ENCODE peak calls at places on chromosomes 1 and 21, in ten cellular contexts. One of them, this sample, is unnamed.

GRCh38 chr1:115237507-115237906 is 100.5 kb downstream of the NGF start:
- DNase-seq in GM12865: no peak
- DNase-seq in mesothelial cell of epicardium: no peak
- DNase-seq in endothelial cell: no peak
- DNase-seq in foreskin keratinocyte: no peak
- DNase-seq in left ventricle myocardium inferior: no peak
- DNase-seq in thoracic aorta: no peak
- DNase-seq in fibroblast of pulmonary artery: no peak
- DNase-seq in CD8-positive, alpha-beta T cell: no peak
- DNase-seq in glutamatergic neuron: no peak
- DNase-seq in this sample: no peak

GRCh38 chr21:41993744-41994143 is 16.4 kb downstream of the ZBTB21 start:
- DNase-seq in glutamatergic neuron: no peak
- DNase-seq in fibroblast of pulmonary artery: peak; percentile 71
- DNase-seq in thoracic aorta: no peak
- DNase-seq in endothelial cell: no peak
- DNase-seq in mesothelial cell of epicardium: no peak
- DNase-seq in foreskin keratinocyte: no peak
- DNase-seq in CD8-positive, alpha-beta T cell: no peak
- DNase-seq in GM12865: no peak
- DNase-seq in left ventricle myocardium inferior: no peak
- DNase-seq in this sample: no peak

GRCh38 chr1:76949503-76949902 is 82.2 kb downstream of the ST6GALNAC5 start:
- DNase-seq in glutamatergic neuron: no peak
- DNase-seq in endothelial cell: no peak
- DNase-seq in left ventricle myocardium inferior: no peak
- DNase-seq in mesothelial cell of epicardium: no peak
- DNase-seq in thoracic aorta: no peak
- DNase-seq in fibroblast of pulmonary artery: no peak
- DNase-seq in foreskin keratinocyte: peak; percentile 69
- DNase-seq in CD8-positive, alpha-beta T cell: no peak
- DNase-seq in GM12865: no peak
- DNase-seq in this sample: no peak

GRCh38 chr1:59747469-59748014 is 67.2 kb upstream of the HOOK1 start:
- DNase-seq in glutamatergic neuron: no peak
- DNase-seq in CD8-positive, alpha-beta T cell: no peak
- DNase-seq in fibroblast of pulmonary artery: no peak
- DNase-seq in mesothelial cell of epicardium: no peak
- DNase-seq in GM12865: no peak
- DNase-seq in foreskin keratinocyte: no peak
- DNase-seq in thoracic aorta: no peak
- DNase-seq in left ventricle myocardium inferior: no peak
- DNase-seq in endothelial cell: no peak
- DNase-seq in this sample: no peak

GRCh38 chr1:43524804-43525203 is 5.9 kb upstream of the PTPRF start:
- DNase-seq in thoracic aorta: no peak
- DNase-seq in CD8-positive, alpha-beta T cell: no peak
- DNase-seq in foreskin keratinocyte: no peak
- DNase-seq in fibroblast of pulmonary artery: no peak
- DNase-seq in endothelial cell: no peak
- DNase-seq in left ventricle myocardium inferior: no peak
- DNase-seq in glutamatergic neuron: no peak
- DNase-seq in GM12865: no peak
- DNase-seq in mesothelial cell of epicardium: no peak
- DNase-seq in this sample: peak; percentile 34

GRCh38 chr1:111406325-111406768 is 21.2 kb downstream of the OVGP1 start:
- DNase-seq in GM12865: peak; percentile 84
- DNase-seq in glutamatergic neuron: no peak
- DNase-seq in left ventricle myocardium inferior: no peak
- DNase-seq in CD8-positive, alpha-beta T cell: peak; percentile 32
- DNase-seq in thoracic aorta: no peak
- DNase-seq in endothelial cell: no peak
- DNase-seq in foreskin keratinocyte: peak; percentile 62
- DNase-seq in fibroblast of pulmonary artery: peak; percentile 83
- DNase-seq in mesothelial cell of epicardium: no peak
- DNase-seq in this sample: peak; percentile 46

GRCh38 chr1:156667968-156668709 is 9.1 kb downstream of the NES start:
- DNase-seq in GM12865: no peak
- DNase-seq in thoracic aorta: no peak
- DNase-seq in foreskin keratinocyte: no peak
- DNase-seq in mesothelial cell of epicardium: no peak
- DNase-seq in endothelial cell: no peak
- DNase-seq in glutamatergic neuron: no peak
- DNase-seq in left ventricle myocardium inferior: no peak
- DNase-seq in fibroblast of pulmonary artery: no peak
- DNase-seq in CD8-positive, alpha-beta T cell: no peak
- DNase-seq in this sample: no peak

GRCh38 chr1:44293761-44294315 is 61.2 kb downstream of the ERI3 start:
- DNase-seq in fibroblast of pulmonary artery: no peak
- DNase-seq in thoracic aorta: no peak
- DNase-seq in glutamatergic neuron: no peak
- DNase-seq in CD8-positive, alpha-beta T cell: no peak
- DNase-seq in foreskin keratinocyte: no peak
- DNase-seq in GM12865: no peak
- DNase-seq in endothelial cell: no peak
- DNase-seq in mesothelial cell of epicardium: no peak
- DNase-seq in left ventricle myocardium inferior: peak; percentile 70
- DNase-seq in this sample: no peak

GRCh38 chr1:12157366-12158231 is 9.2 kb upstream of the TNFRSF1B start:
- DNase-seq in GM12865: peak; percentile 74
- DNase-seq in glutamatergic neuron: no peak
- DNase-seq in thoracic aorta: no peak
- DNase-seq in endothelial cell: no peak
- DNase-seq in CD8-positive, alpha-beta T cell: no peak
- DNase-seq in fibroblast of pulmonary artery: no peak
- DNase-seq in foreskin keratinocyte: no peak
- DNase-seq in mesothelial cell of epicardium: no peak
- DNase-seq in left ventricle myocardium inferior: no peak
- DNase-seq in this sample: no peak

GRCh38 chr1:100699744-100700143 is 19.8 kb upstream of the VCAM1 start:
- DNase-seq in foreskin keratinocyte: no peak
- DNase-seq in fibroblast of pulmonary artery: peak; percentile 33
- DNase-seq in left ventricle myocardium inferior: no peak
- DNase-seq in endothelial cell: no peak
- DNase-seq in glutamatergic neuron: no peak
- DNase-seq in thoracic aorta: no peak
- DNase-seq in mesothelial cell of epicardium: no peak
- DNase-seq in CD8-positive, alpha-beta T cell: no peak
- DNase-seq in GM12865: no peak
- DNase-seq in this sample: no peak

GRCh38 chr1:108695515-108695914 is 3.4 kb downstream of the PRPF38B start:
- DNase-seq in CD8-positive, alpha-beta T cell: no peak
- DNase-seq in foreskin keratinocyte: no peak
- DNase-seq in left ventricle myocardium inferior: no peak
- DNase-seq in glutamatergic neuron: no peak
- DNase-seq in GM12865: no peak
- DNase-seq in mesothelial cell of epicardium: no peak
- DNase-seq in thoracic aorta: no peak
- DNase-seq in fibroblast of pulmonary artery: no peak
- DNase-seq in endothelial cell: no peak
- DNase-seq in this sample: no peak

GRCh38 chr1:15282810-15283474 is 35.9 kb downstream of the FHAD1 start:
- DNase-seq in GM12865: no peak
- DNase-seq in endothelial cell: no peak
- DNase-seq in mesothelial cell of epicardium: no peak
- DNase-seq in left ventricle myocardium inferior: peak; percentile 26
- DNase-seq in foreskin keratinocyte: peak; percentile 59
- DNase-seq in CD8-positive, alpha-beta T cell: no peak
- DNase-seq in glutamatergic neuron: no peak
- DNase-seq in fibroblast of pulmonary artery: no peak
- DNase-seq in thoracic aorta: no peak
- DNase-seq in this sample: peak; percentile 85

GRCh38 chr1:71658295-71658694 is 577.5 kb upstream of the ZRANB2 start:
- DNase-seq in left ventricle myocardium inferior: no peak
- DNase-seq in glutamatergic neuron: no peak
- DNase-seq in thoracic aorta: no peak
- DNase-seq in fibroblast of pulmonary artery: peak; percentile 34
- DNase-seq in CD8-positive, alpha-beta T cell: no peak
- DNase-seq in foreskin keratinocyte: no peak
- DNase-seq in endothelial cell: no peak
- DNase-seq in GM12865: no peak
- DNase-seq in mesothelial cell of epicardium: no peak
- DNase-seq in this sample: no peak

GRCh38 chr1:160108888-160109662 is 6.5 kb upstream of the ATP1A2 start:
- DNase-seq in glutamatergic neuron: no peak
- DNase-seq in left ventricle myocardium inferior: no peak
- DNase-seq in fibroblast of pulmonary artery: peak; percentile 68
- DNase-seq in CD8-positive, alpha-beta T cell: no peak
- DNase-seq in mesothelial cell of epicardium: no peak
- DNase-seq in endothelial cell: peak; percentile 58
- DNase-seq in thoracic aorta: no peak
- DNase-seq in GM12865: peak; percentile 54
- DNase-seq in foreskin keratinocyte: no peak
- DNase-seq in this sample: no peak

GRCh38 chr1:184650177-184650866 is 104.3 kb downstream of the EDEM3 start:
- DNase-seq in CD8-positive, alpha-beta T cell: no peak
- DNase-seq in glutamatergic neuron: no peak
- DNase-seq in endothelial cell: no peak
- DNase-seq in left ventricle myocardium inferior: no peak
- DNase-seq in GM12865: no peak
- DNase-seq in mesothelial cell of epicardium: no peak
- DNase-seq in foreskin keratinocyte: no peak
- DNase-seq in thoracic aorta: no peak
- DNase-seq in fibroblast of pulmonary artery: no peak
- DNase-seq in this sample: no peak

GRCh38 chr1:87182611-87183010 is 146.1 kb upstream of the LMO4 start:
- DNase-seq in glutamatergic neuron: no peak
- DNase-seq in foreskin keratinocyte: peak; percentile 21
- DNase-seq in thoracic aorta: no peak
- DNase-seq in mesothelial cell of epicardium: no peak
- DNase-seq in left ventricle myocardium inferior: no peak
- DNase-seq in CD8-positive, alpha-beta T cell: no peak
- DNase-seq in endothelial cell: no peak
- DNase-seq in fibroblast of pulmonary artery: no peak
- DNase-seq in GM12865: no peak
- DNase-seq in this sample: no peak

DNA sequence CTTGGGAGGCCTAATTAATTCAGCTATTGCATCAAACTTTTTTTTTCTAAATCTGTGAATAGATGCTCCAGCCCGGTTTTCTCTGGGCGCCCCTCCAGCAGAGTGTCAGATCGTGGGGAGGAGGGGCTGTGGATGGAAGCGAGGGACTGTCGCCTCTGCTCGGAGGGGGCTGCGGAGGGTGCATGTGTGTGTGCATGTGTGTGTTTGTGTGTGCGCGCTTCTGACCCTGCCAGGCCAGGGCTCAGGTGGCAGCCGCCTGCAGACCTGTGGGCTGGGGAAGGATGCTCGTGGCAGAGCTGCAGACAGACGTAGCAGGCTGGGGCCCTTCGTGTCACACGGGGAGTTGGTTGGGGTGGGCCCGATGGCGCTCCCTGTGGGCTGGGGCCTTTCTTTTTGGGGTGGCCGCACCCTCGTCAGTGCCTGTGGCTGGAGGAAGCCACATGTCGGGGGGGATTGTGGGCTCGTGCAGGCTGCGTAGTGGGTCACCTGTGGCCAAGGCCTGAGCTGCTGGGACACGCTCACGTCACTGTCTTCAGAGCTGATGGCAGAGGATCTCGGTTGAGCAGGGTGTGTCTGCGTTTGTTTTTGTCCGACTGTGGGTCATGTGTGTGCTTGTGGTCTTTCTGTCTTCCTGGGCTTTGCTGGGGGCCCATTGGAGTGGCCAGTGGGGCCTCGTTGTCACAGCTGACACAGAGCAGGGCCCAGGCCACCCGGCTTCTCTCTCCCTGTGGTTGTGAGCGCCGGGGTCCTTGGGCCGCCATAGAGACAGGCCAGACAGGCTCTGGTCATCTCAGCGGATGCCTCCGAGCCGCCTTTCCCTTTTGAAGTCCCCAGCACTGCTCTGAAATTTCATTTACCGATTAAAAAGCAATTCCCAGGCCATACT is 2.9 kb downstream of the SKI start:
- DNase-seq in thoracic aorta: no peak
- DNase-seq in CD8-positive, alpha-beta T cell: peak; percentile 43
- DNase-seq in endothelial cell: no peak
- DNase-seq in mesothelial cell of epicardium: no peak
- DNase-seq in foreskin keratinocyte: no peak
- DNase-seq in left ventricle myocardium inferior: no peak
- DNase-seq in GM12865: peak; percentile 42
- DNase-seq in glutamatergic neuron: peak; percentile 51
- DNase-seq in fibroblast of pulmonary artery: no peak
- DNase-seq in this sample: no peak
- TF ChIP-seq CTCF in thoracic aorta: no peak
- TF ChIP-seq CTCF in CD8-positive, alpha-beta T cell: no peak
- TF ChIP-seq CTCF in endothelial cell: no peak
- TF ChIP-seq CTCF in mesothelial cell of epicardium: no peak
- TF ChIP-seq CTCF in foreskin keratinocyte: no peak
- TF ChIP-seq CTCF in left ventricle myocardium inferior: no peak
- TF ChIP-seq CTCF in GM12865: no peak
- TF ChIP-seq CTCF in glutamatergic neuron: no peak
- TF ChIP-seq CTCF in fibroblast of pulmonary artery: no peak
- TF ChIP-seq CTCF in this sample: no peak

GRCh38 chr1:29180497-29181412 is 945 bp downstream of the SRSF4 start:
- DNase-seq in glutamatergic neuron: no peak
- DNase-seq in thoracic aorta: no peak
- DNase-seq in foreskin keratinocyte: no peak
- DNase-seq in GM12865: peak; percentile 47
- DNase-seq in mesothelial cell of epicardium: no peak
- DNase-seq in endothelial cell: no peak
- DNase-seq in CD8-positive, alpha-beta T cell: no peak
- DNase-seq in fibroblast of pulmonary artery: peak; percentile 52
- DNase-seq in left ventricle myocardium inferior: no peak
- DNase-seq in this sample: no peak
- TF ChIP-seq CTCF in glutamatergic neuron: no peak
- TF ChIP-seq CTCF in thoracic aorta: no peak
- TF ChIP-seq CTCF in foreskin keratinocyte: no peak
- TF ChIP-seq CTCF in GM12865: no peak
- TF ChIP-seq CTCF in mesothelial cell of epicardium: no peak
- TF ChIP-seq CTCF in endothelial cell: no peak
- TF ChIP-seq CTCF in CD8-positive, alpha-beta T cell: no peak
- TF ChIP-seq CTCF in fibroblast of pulmonary artery: no peak
- TF ChIP-seq CTCF in left ventricle myocardium inferior: no peak
- TF ChIP-seq CTCF in this sample: no peak

DNA sequence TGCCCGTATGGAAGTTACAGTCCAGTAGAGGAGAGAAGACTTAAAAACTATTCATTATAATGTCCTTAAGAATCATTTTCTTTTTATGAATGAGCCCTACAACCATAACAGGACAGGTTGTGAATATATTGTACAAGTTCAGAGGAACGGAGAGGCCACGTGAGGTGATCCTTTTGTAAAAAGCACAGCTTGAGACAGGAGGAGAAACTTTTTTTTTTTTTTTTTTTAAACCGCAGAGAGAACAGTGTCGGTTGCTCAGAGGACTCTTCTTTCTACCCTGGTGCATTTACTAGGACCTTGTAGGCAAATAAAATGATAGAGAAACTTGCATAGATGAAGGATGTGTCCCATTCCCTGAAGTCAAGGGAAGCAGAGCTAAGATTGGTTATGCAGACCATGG is 32.1 kb downstream of the DYRK1A start:
- DNase-seq in thoracic aorta: no peak
- DNase-seq in fibroblast of pulmonary artery: no peak
- DNase-seq in CD8-positive, alpha-beta T cell: no peak
- DNase-seq in left ventricle myocardium inferior: no peak
- DNase-seq in mesothelial cell of epicardium: no peak
- DNase-seq in GM12865: no peak
- DNase-seq in endothelial cell: no peak
- DNase-seq in glutamatergic neuron: no peak
- DNase-seq in foreskin keratinocyte: no peak
- DNase-seq in this sample: no peak
- TF ChIP-seq CTCF in thoracic aorta: no peak
- TF ChIP-seq CTCF in fibroblast of pulmonary artery: no peak
- TF ChIP-seq CTCF in CD8-positive, alpha-beta T cell: no peak
- TF ChIP-seq CTCF in left ventricle myocardium inferior: no peak
- TF ChIP-seq CTCF in mesothelial cell of epicardium: no peak
- TF ChIP-seq CTCF in GM12865: no peak
- TF ChIP-seq CTCF in endothelial cell: no peak
- TF ChIP-seq CTCF in glutamatergic neuron: no peak
- TF ChIP-seq CTCF in foreskin keratinocyte: no peak
- TF ChIP-seq CTCF in this sample: no peak

GRCh38 chr21:44338971-44339910 is at the start of gene CFAP410:
- DNase-seq in GM12865: peak; percentile 98
- DNase-seq in CD8-positive, alpha-beta T cell: peak; percentile 93
- DNase-seq in left ventricle myocardium inferior: peak; percentile 94
- DNase-seq in endothelial cell: peak; percentile 93
- DNase-seq in mesothelial cell of epicardium: peak; percentile 91
- DNase-seq in glutamatergic neuron: peak; percentile 97
- DNase-seq in fibroblast of pulmonary artery: peak; percentile 96
- DNase-seq in foreskin keratinocyte: peak; percentile 71
- DNase-seq in thoracic aorta: peak; percentile 66
- DNase-seq in this sample: peak; percentile 91
- TF ChIP-seq CTCF in GM12865: no peak
- TF ChIP-seq CTCF in CD8-positive, alpha-beta T cell: no peak
- TF ChIP-seq CTCF in left ventricle myocardium inferior: no peak
- TF ChIP-seq CTCF in endothelial cell: no peak
- TF ChIP-seq CTCF in mesothelial cell of epicardium: no peak
- TF ChIP-seq CTCF in glutamatergic neuron: no peak
- TF ChIP-seq CTCF in fibroblast of pulmonary artery: no peak
- TF ChIP-seq CTCF in foreskin keratinocyte: peak; percentile 3
- TF ChIP-seq CTCF in thoracic aorta: no peak
- TF ChIP-seq CTCF in this sample: peak; percentile 17